ENCODE peak calls at places on chromosomes 16 and 17, in six cellular contexts. One of them, this sample, is unnamed.

GRCh38 chr16:85718153-85718477 is 29.4 kb upstream of the GINS2 start:
- DNase-seq in mammary epithelial cell: no peak
- DNase-seq in stomach: no peak
- DNase-seq in tibial nerve: no peak
- DNase-seq in neural progenitor cell: no peak
- DNase-seq in MM.1S: no peak
- DNase-seq in this sample: no peak

GRCh38 chr16:85847681-85848601 is 48.4 kb downstream of the COX4I1 start:
- DNase-seq in tibial nerve: no peak
- DNase-seq in MM.1S: no peak
- DNase-seq in neural progenitor cell: no peak
- DNase-seq in stomach: no peak
- DNase-seq in mammary epithelial cell: no peak
- DNase-seq in this sample: no peak

GRCh38 chr16:68985855-68986254 is 119.6 kb upstream of the HAS3 start:
- DNase-seq in stomach: no peak
- DNase-seq in neural progenitor cell: no peak
- DNase-seq in mammary epithelial cell: peak; percentile 95
- DNase-seq in tibial nerve: no peak
- DNase-seq in MM.1S: no peak
- DNase-seq in this sample: no peak

GRCh38 chr16:25012525-25012991 is 2.6 kb downstream of the ARHGAP17 start:
- DNase-seq in mammary epithelial cell: peak; percentile 57
- DNase-seq in neural progenitor cell: no peak
- DNase-seq in stomach: no peak
- DNase-seq in MM.1S: no peak
- DNase-seq in tibial nerve: peak; percentile 27
- DNase-seq in this sample: no peak

GRCh38 chr16:17768257-17768656 is 297.5 kb upstream of the XYLT1 start:
- DNase-seq in mammary epithelial cell: peak; percentile 60
- DNase-seq in stomach: no peak
- DNase-seq in tibial nerve: no peak
- DNase-seq in neural progenitor cell: no peak
- DNase-seq in MM.1S: no peak
- DNase-seq in this sample: no peak

GRCh38 chr17:57084361-57084801 is 665 bp upstream of the AKAP1 start:
- DNase-seq in MM.1S: no peak
- DNase-seq in stomach: no peak
- DNase-seq in tibial nerve: no peak
- DNase-seq in neural progenitor cell: no peak
- DNase-seq in mammary epithelial cell: no peak
- DNase-seq in this sample: no peak

GRCh38 chr16:70680495-70681381 is 5.1 kb downstream of the MTSS2 start:
- DNase-seq in MM.1S: no peak
- DNase-seq in tibial nerve: no peak
- DNase-seq in mammary epithelial cell: no peak
- DNase-seq in stomach: no peak
- DNase-seq in neural progenitor cell: no peak
- DNase-seq in this sample: no peak

GRCh38 chr17:17120294-17120693 is 78.0 kb downstream of the MPRIP start:
- DNase-seq in mammary epithelial cell: no peak
- DNase-seq in tibial nerve: no peak
- DNase-seq in neural progenitor cell: no peak
- DNase-seq in stomach: no peak
- DNase-seq in MM.1S: no peak
- DNase-seq in this sample: no peak

GRCh38 chr17:59804910-59805381 is 87.8 kb downstream of the TUBD1 start:
- DNase-seq in neural progenitor cell: no peak
- DNase-seq in tibial nerve: no peak
- DNase-seq in MM.1S: no peak
- DNase-seq in mammary epithelial cell: no peak
- DNase-seq in stomach: no peak
- DNase-seq in this sample: no peak

GRCh38 chr16:53291757-53292392 is 142.4 kb upstream of the RBL2 start:
- DNase-seq in mammary epithelial cell: peak; percentile 31
- DNase-seq in stomach: no peak
- DNase-seq in tibial nerve: no peak
- DNase-seq in neural progenitor cell: no peak
- DNase-seq in MM.1S: no peak
- DNase-seq in this sample: no peak

GRCh38 chr17:32335647-32336046 is 6.3 kb downstream of the C17orf75 start:
- DNase-seq in stomach: no peak
- DNase-seq in MM.1S: no peak
- DNase-seq in neural progenitor cell: no peak
- DNase-seq in mammary epithelial cell: peak; percentile 28
- DNase-seq in tibial nerve: no peak
- DNase-seq in this sample: no peak

GRCh38 chr17:43994272-43995149 is 9.9 kb upstream of the NAGS start:
- DNase-seq in stomach: peak; percentile 72
- DNase-seq in MM.1S: peak; percentile 57
- DNase-seq in tibial nerve: peak; percentile 40
- DNase-seq in mammary epithelial cell: peak; percentile 28
- DNase-seq in neural progenitor cell: peak; percentile 86
- DNase-seq in this sample: peak; percentile 75

GRCh38 chr17:65163990-65164495 is 26.9 kb downstream of the RGS9 start:
- DNase-seq in mammary epithelial cell: peak; percentile 59
- DNase-seq in MM.1S: no peak
- DNase-seq in stomach: peak; percentile 41
- DNase-seq in neural progenitor cell: no peak
- DNase-seq in tibial nerve: no peak
- DNase-seq in this sample: no peak

GRCh38 chr17:6109541-6109940 is 39.4 kb downstream of the WSCD1 start:
- DNase-seq in stomach: no peak
- DNase-seq in mammary epithelial cell: no peak
- DNase-seq in tibial nerve: no peak
- DNase-seq in MM.1S: no peak
- DNase-seq in neural progenitor cell: no peak
- DNase-seq in this sample: no peak

GRCh38 chr16:27237229-27238015 is 31.1 kb downstream of the NSMCE1 start:
- DNase-seq in neural progenitor cell: peak; percentile 18
- DNase-seq in tibial nerve: no peak
- DNase-seq in stomach: peak; percentile 42
- DNase-seq in mammary epithelial cell: no peak
- DNase-seq in MM.1S: no peak
- DNase-seq in this sample: no peak

GRCh38 chr17:65556014-65556909 is 5.2 kb downstream of the AXIN2 start:
- DNase-seq in tibial nerve: peak; percentile 80
- DNase-seq in mammary epithelial cell: peak; percentile 24
- DNase-seq in neural progenitor cell: peak; percentile 90
- DNase-seq in MM.1S: peak; percentile 51
- DNase-seq in stomach: peak; percentile 89
- DNase-seq in this sample: peak; percentile 92

GRCh38 chr17:21463204-21463661 is 87.1 kb downstream of the KCNJ12 start:
- DNase-seq in tibial nerve: no peak
- DNase-seq in MM.1S: no peak
- DNase-seq in mammary epithelial cell: no peak
- DNase-seq in stomach: no peak
- DNase-seq in neural progenitor cell: no peak
- DNase-seq in this sample: no peak

GRCh38 chr17:79531696-79532095 is 79.2 kb downstream of the RBFOX3 start:
- DNase-seq in MM.1S: no peak
- DNase-seq in tibial nerve: no peak
- DNase-seq in mammary epithelial cell: no peak
- DNase-seq in neural progenitor cell: no peak
- DNase-seq in stomach: no peak
- DNase-seq in this sample: no peak

GRCh38 chr17:18986541-18987229 is 17.9 kb downstream of the FAM83G start:
- DNase-seq in stomach: no peak
- DNase-seq in neural progenitor cell: no peak
- DNase-seq in tibial nerve: no peak
- DNase-seq in MM.1S: no peak
- DNase-seq in mammary epithelial cell: no peak
- DNase-seq in this sample: no peak

GRCh38 chr17:17942846-17943245 is 29.4 kb downstream of the TOM1L2 start:
- DNase-seq in stomach: no peak
- DNase-seq in tibial nerve: no peak
- DNase-seq in neural progenitor cell: no peak
- DNase-seq in MM.1S: no peak
- DNase-seq in mammary epithelial cell: peak; percentile 46
- DNase-seq in this sample: no peak

GRCh38 chr17:68047153-68047846 is 11.8 kb downstream of the KPNA2 start:
- DNase-seq in MM.1S: no peak
- DNase-seq in tibial nerve: no peak
- DNase-seq in stomach: no peak
- DNase-seq in neural progenitor cell: no peak
- DNase-seq in mammary epithelial cell: no peak
- DNase-seq in this sample: no peak

GRCh38 chr16:25823891-25824290 is 132.1 kb downstream of the HS3ST4 start:
- DNase-seq in stomach: no peak
- DNase-seq in neural progenitor cell: no peak
- DNase-seq in mammary epithelial cell: no peak
- DNase-seq in MM.1S: no peak
- DNase-seq in tibial nerve: no peak
- DNase-seq in this sample: no peak

GRCh38 chr17:43664096-43664495 is 2.4 kb upstream of the MEOX1 start:
- DNase-seq in stomach: no peak
- DNase-seq in tibial nerve: no peak
- DNase-seq in MM.1S: no peak
- DNase-seq in mammary epithelial cell: no peak
- DNase-seq in neural progenitor cell: no peak
- DNase-seq in this sample: no peak

GRCh38 chr17:40864661-40865380 is 2.2 kb downstream of the KRT12 start:
- DNase-seq in mammary epithelial cell: no peak
- DNase-seq in neural progenitor cell: no peak
- DNase-seq in stomach: no peak
- DNase-seq in tibial nerve: no peak
- DNase-seq in MM.1S: no peak
- DNase-seq in this sample: no peak

GRCh38 chr17:40859536-40859935 is 7.5 kb downstream of the KRT12 start:
- DNase-seq in neural progenitor cell: no peak
- DNase-seq in stomach: no peak
- DNase-seq in MM.1S: no peak
- DNase-seq in tibial nerve: no peak
- DNase-seq in mammary epithelial cell: no peak
- DNase-seq in this sample: no peak

GRCh38 chr17:40857535-40857934 is 9.5 kb downstream of the KRT12 start:
- DNase-seq in MM.1S: no peak
- DNase-seq in tibial nerve: peak; percentile 38
- DNase-seq in neural progenitor cell: no peak
- DNase-seq in stomach: no peak
- DNase-seq in mammary epithelial cell: no peak
- DNase-seq in this sample: no peak

GRCh38 chr17:40866838-40867237 is at the start of gene KRT12:
- DNase-seq in tibial nerve: no peak
- DNase-seq in neural progenitor cell: no peak
- DNase-seq in mammary epithelial cell: no peak
- DNase-seq in MM.1S: no peak
- DNase-seq in stomach: no peak
- DNase-seq in this sample: no peak

GRCh38 chr17:40862985-40863733 is 3.9 kb downstream of the KRT12 start:
- DNase-seq in MM.1S: no peak
- DNase-seq in tibial nerve: no peak
- DNase-seq in stomach: no peak
- DNase-seq in neural progenitor cell: peak; percentile 65
- DNase-seq in mammary epithelial cell: no peak
- DNase-seq in this sample: no peak
- TF ChIP-seq CTCF in MM.1S: peak; percentile 12
- TF ChIP-seq CTCF in tibial nerve: no peak
- TF ChIP-seq CTCF in stomach: no peak
- TF ChIP-seq CTCF in neural progenitor cell: peak; percentile 56
- TF ChIP-seq CTCF in mammary epithelial cell: no peak
- TF ChIP-seq CTCF in this sample: no peak

GRCh38 chr17:28702752-28703150 is 8.9 kb downstream of the PROCA1 start:
- DNase-seq in tibial nerve: no peak
- DNase-seq in MM.1S: no peak
- DNase-seq in mammary epithelial cell: no peak
- DNase-seq in stomach: no peak
- DNase-seq in neural progenitor cell: peak; percentile 43
- DNase-seq in this sample: no peak

GRCh38 chr17:28698253-28698941 is 13.3 kb downstream of the PROCA1 start:
- DNase-seq in stomach: peak; percentile 76
- DNase-seq in tibial nerve: no peak
- DNase-seq in neural progenitor cell: no peak
- DNase-seq in MM.1S: no peak
- DNase-seq in mammary epithelial cell: no peak
- DNase-seq in this sample: no peak

GRCh38 chr17:28700830-28701492 is 10.7 kb downstream of the PROCA1 start:
- DNase-seq in neural progenitor cell: no peak
- DNase-seq in stomach: no peak
- DNase-seq in tibial nerve: no peak
- DNase-seq in mammary epithelial cell: no peak
- DNase-seq in MM.1S: no peak
- DNase-seq in this sample: no peak

GRCh38 chr17:28701987-28702751 is 9.5 kb downstream of the PROCA1 start:
- DNase-seq in tibial nerve: no peak
- DNase-seq in neural progenitor cell: no peak
- DNase-seq in mammary epithelial cell: no peak
- DNase-seq in stomach: no peak
- DNase-seq in MM.1S: no peak
- DNase-seq in this sample: no peak

GRCh38 chr17:28700278-28700677 is 11.4 kb downstream of the PROCA1 start:
- DNase-seq in stomach: no peak
- DNase-seq in mammary epithelial cell: no peak
- DNase-seq in tibial nerve: no peak
- DNase-seq in neural progenitor cell: no peak
- DNase-seq in MM.1S: no peak
- DNase-seq in this sample: no peak
- H3K4me1 ChIP-seq in stomach: peaks cover 20% of the 10 kb centered on the region
- H3K4me1 ChIP-seq in mammary epithelial cell: no peaks in the 10 kb centered on the region
- H3K4me1 ChIP-seq in tibial nerve: peaks cover 21% of the 10 kb centered on the region
- H3K4me1 ChIP-seq in neural progenitor cell: peaks cover 20% of the 10 kb centered on the region
- H3K4me1 ChIP-seq in MM.1S: no peaks in the 10 kb centered on the region
- H3K4me1 ChIP-seq in this sample: no peaks in the 10 kb centered on the region

GRCh38 chr17:2705263-2705662 is 6.3 kb downstream of the CLUH start:
- DNase-seq in MM.1S: no peak
- DNase-seq in stomach: no peak
- DNase-seq in tibial nerve: no peak
- DNase-seq in neural progenitor cell: no peak
- DNase-seq in mammary epithelial cell: no peak
- DNase-seq in this sample: no peak
- H3K4me3 ChIP-seq in MM.1S: no peak overlapping the region
- H3K4me3 ChIP-seq in stomach: no peak overlapping the region
- H3K4me3 ChIP-seq in tibial nerve: no peak overlapping the region
- H3K4me3 ChIP-seq in neural progenitor cell: no peak overlapping the region
- H3K4me3 ChIP-seq in mammary epithelial cell: no peak overlapping the region
- H3K4me3 ChIP-seq in this sample: no peak overlapping the region

DNA sequence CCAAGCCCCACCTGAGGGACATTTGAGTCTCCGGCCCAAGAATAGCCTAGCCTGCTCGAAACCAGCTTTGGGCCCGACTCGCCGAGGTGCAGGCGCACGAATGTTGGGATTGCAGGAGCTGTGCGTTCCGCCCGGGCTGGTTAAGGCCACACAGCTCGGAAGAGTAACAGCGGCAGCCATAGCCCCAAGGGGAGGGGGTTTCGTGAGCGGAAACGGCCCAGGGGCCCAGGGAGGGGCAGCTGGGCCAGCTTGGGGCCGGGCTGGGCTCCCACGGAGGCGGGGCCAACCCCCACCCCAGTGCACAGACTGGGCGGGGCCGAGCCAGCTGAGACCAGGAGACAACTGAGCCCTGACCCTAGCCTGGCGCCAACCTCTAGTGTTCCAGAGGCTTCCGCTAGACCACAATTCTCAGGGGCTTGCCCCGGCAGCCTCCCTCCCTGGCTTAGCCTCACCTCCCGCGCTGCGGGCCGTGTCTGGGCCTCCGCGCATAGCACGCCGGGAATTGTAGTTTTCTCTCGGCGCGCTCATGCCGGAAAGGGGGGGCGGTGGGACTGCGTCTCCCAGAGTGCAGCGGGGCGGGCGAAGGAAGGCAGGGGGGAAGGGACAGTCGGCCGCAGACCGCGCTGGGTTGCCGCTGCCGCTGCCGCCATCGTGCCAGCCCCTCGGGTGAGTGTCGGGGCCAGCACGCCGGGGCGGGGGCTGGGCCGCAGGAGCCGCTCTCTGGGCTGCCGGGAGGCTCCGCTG is at the start of gene NUTF2:
- DNase-seq in stomach: peak; percentile 96
- DNase-seq in mammary epithelial cell: peak; percentile 93
- DNase-seq in tibial nerve: peak; percentile 96
- DNase-seq in MM.1S: peak; percentile 96
- DNase-seq in neural progenitor cell: peak; percentile 99
- DNase-seq in this sample: peak; percentile 95
- TF ChIP-seq CTCF in stomach: no peak
- TF ChIP-seq CTCF in mammary epithelial cell: no peak
- TF ChIP-seq CTCF in tibial nerve: no peak
- TF ChIP-seq CTCF in MM.1S: no peak
- TF ChIP-seq CTCF in neural progenitor cell: no peak
- TF ChIP-seq CTCF in this sample: peak; percentile 7